ENCODE peak calls at places on chromosomes 5 and 9, in eight cellular contexts. B, C, X, Y, Z, W, G and L are unnamed samples.

GRCh38 chr5:96651948-96652753 is 10.0 kb upstream of the CAST start:
- DNase-seq in W (no peak), G (no peak), Z (no peak), C (no peak), B (no peak), Y (no peak), X (no peak), L (no peak)

GRCh38 chr9:33202552-33203300 is 35.6 kb upstream of the B4GALT1 start:
- DNase-seq in B (peak), Y (no peak), W (no peak), C (peak), Z (peak), G (peak), X (no peak), L (no peak)

GRCh38 chr9:136404801-136405136 is 4.8 kb upstream of the SNAPC4 start:
- DNase-seq in G (no peak), W (no peak), C (no peak), B (no peak), Z (no peak), Y (no peak), X (no peak), L (no peak)

GRCh38 chr5:180366303-180366702 is 13.2 kb upstream of the GFPT2 start:
- DNase-seq in Z (no peak), W (no peak), G (peak), C (peak), Y (no peak), X (no peak), B (peak), L (no peak)

GRCh38 chr5:116404001-116404400 is 170.6 kb downstream of the SEMA6A start:
- DNase-seq in Y (no peak), X (no peak), Z (no peak), B (no peak), C (no peak), W (no peak), G (no peak), L (no peak)

GRCh38 chr5:14750712-14751111 is 86.2 kb downstream of the OTULIN start:
- DNase-seq in B (no peak), C (no peak), X (no peak), Y (no peak), G (no peak), W (no peak), Z (no peak), L (no peak)

GRCh38 chr5:160382361-160382760 is 11.9 kb upstream of the C1QTNF2 start:
- DNase-seq in B (no peak), X (no peak), Y (no peak), C (no peak), G (no peak), W (no peak), Z (no peak), L (no peak)

GRCh38 chr9:132804576-132805295 is 73.3 kb downstream of the AK8 start:
- DNase-seq in W (peak), Y (no peak), Z (no peak), B (no peak), G (no peak), C (no peak), X (no peak), L (no peak)

GRCh38 chr9:23663946-23664345 is 162.1 kb downstream of the ELAVL2 start:
- DNase-seq in X (no peak), C (no peak), Y (no peak), Z (no peak), G (no peak), W (no peak), B (no peak), L (no peak)

GRCh38 chr5:94480511-94480910 is 137.9 kb downstream of the KIAA0825 start:
- DNase-seq in G (no peak), Y (no peak), C (no peak), B (no peak), Z (no peak), W (no peak), X (no peak), L (no peak)

GRCh38 chr5:174204914-174205313 is 159.4 kb downstream of the NSG2 start:
- DNase-seq in C (no peak), Y (peak), G (no peak), W (no peak), Z (no peak), X (no peak), B (no peak), L (peak)

GRCh38 chr9:34252670-34253459 is 74.0 kb downstream of the UBAP1 start:
- DNase-seq in Y (peak), B (peak), W (no peak), Z (peak), G (peak), C (peak), X (peak), L (peak)

GRCh38 chr5:82331557-82331956 is 53.4 kb upstream of the RPS23 start:
- DNase-seq in X (no peak), Y (no peak), G (no peak), C (no peak), Z (no peak), W (no peak), B (no peak), L (no peak)

GRCh38 chr5:139647406-139648204 is 544 bp upstream of the CXXC5 start:
- DNase-seq in Z (peak), W (no peak), Y (peak), C (no peak), B (no peak), G (no peak), X (no peak), L (no peak)

GRCh38 chr5:174091006-174091578 is 45.6 kb downstream of the NSG2 start:
- DNase-seq in B (no peak), Z (no peak), C (no peak), X (no peak), G (no peak), W (no peak), Y (no peak), L (no peak)

GRCh38 chr9:85310531-85311070 is 431.2 kb downstream of the AGTPBP1 start:
- DNase-seq in C (no peak), Y (no peak), X (no peak), W (no peak), G (no peak), B (no peak), Z (no peak), L (no peak)

GRCh38 chr5:132812123-132812948 is 766 bp upstream of the SOWAHA start:
- DNase-seq in Y (no peak), W (no peak), B (no peak), C (no peak), G (no peak), Z (no peak), X (no peak), L (no peak)

GRCh38 chr9:28134577-28134976 is 561.3 kb upstream of the C9orf72 start:
- DNase-seq in X (no peak), C (no peak), Y (no peak), W (no peak), B (no peak), Z (no peak), G (no peak), L (no peak)

GRCh38 chr9:109498195-109499060 is at the start of gene PTPN3:
- DNase-seq in W (no peak), X (no peak), B (peak), Z (no peak), C (peak), G (no peak), Y (peak), L (no peak)

GRCh38 chr5:79062431-79062830 is 7.0 kb downstream of the DMGDH start:
- DNase-seq in C (no peak), W (no peak), Z (no peak), X (no peak), G (no peak), Y (no peak), B (no peak), L (no peak)

GRCh38 chr9:112396872-112397271 is 17.0 kb downstream of the HSDL2 start:
- DNase-seq in C (no peak), B (no peak), Y (no peak), W (no peak), G (no peak), Z (no peak), X (no peak), L (no peak)

GRCh38 chr5:179118756-179119414 is 58.7 kb downstream of the ZNF354C start:
- DNase-seq in G (no peak), X (no peak), Y (no peak), B (no peak), W (no peak), C (peak), Z (no peak), L (no peak)

GRCh38 chr5:18533137-18533536 is 898.9 kb downstream of the TAF11L14 start:
- DNase-seq in C (no peak), Y (no peak), X (no peak), B (no peak), Z (no peak), G (no peak), W (no peak), L (no peak)

GRCh38 chr5:71955718-71956117 is 151.6 kb upstream of the MAP1B start:
- DNase-seq in X (no peak), Y (no peak), G (no peak), B (no peak), W (no peak), C (no peak), Z (no peak), L (no peak)

GRCh38 chr5:72237415-72237814 is 82.6 kb downstream of the MRPS27 start:
- DNase-seq in X (no peak), B (no peak), C (no peak), Y (peak), W (no peak), G (no peak), Z (no peak), L (no peak)

GRCh38 chr9:8262625-8263622 is 463.3 kb upstream of the DMAC1 start:
- DNase-seq in C (no peak), B (no peak), X (no peak), G (peak), Z (peak), W (no peak), Y (no peak), L (no peak)

GRCh38 chr5:135332519-135333150 is 66.4 kb downstream of the MACROH2A1 start:
- DNase-seq in W (no peak), C (peak), B (peak), G (no peak), Z (no peak), X (no peak), Y (peak), L (no peak)

GRCh38 chr5:138661342-138661975 is 86.3 kb upstream of the HSPA9 start:
- DNase-seq in Z (no peak), X (no peak), Y (no peak), G (no peak), W (no peak), B (no peak), C (no peak), L (no peak)

GRCh38 chr5:113824307-113824706 is 310.8 kb downstream of the YTHDC2 start:
- DNase-seq in C (no peak), W (no peak), Y (no peak), X (no peak), B (no peak), G (no peak), Z (no peak), L (no peak)

GRCh38 chr9:70324963-70325362 is 66.2 kb downstream of the SMC5 start:
- DNase-seq in C (no peak), Y (no peak), X (no peak), B (peak), W (no peak), Z (no peak), G (no peak), L (no peak)

GRCh38 chr5:132295505-132296411 is 1.6 kb downstream of the SLC22A4 start:
- DNase-seq in W (no peak), Z (no peak), X (no peak), B (no peak), G (no peak), Y (peak), C (no peak), L (no peak)

GRCh38 chr5:84383296-84383815 is 1.3 kb downstream of the EDIL3 start:
- DNase-seq in X (no peak), W (no peak), B (no peak), Y (no peak), G (no peak), C (peak), Z (no peak), L (no peak)

GRCh38 chr9:79061766-79062165 is 510.0 kb upstream of the TLE4 start:
- DNase-seq in Z (no peak), X (no peak), B (no peak), C (no peak), W (no peak), Y (no peak), G (no peak), L (no peak)

GRCh38 chr5:81005708-81006107 is 45.5 kb downstream of the RASGRF2 start:
- DNase-seq in W (no peak), Z (no peak), Y (no peak), C (no peak), G (no peak), B (no peak), X (no peak), L (no peak)